ENCODE peak calls at places on chromosomes 1 and 21, in nine cellular contexts. I is COR-L47, M is posterior cingulate gyrus, F is Kasumi-1, N is HFFc6, D is NCI-H1105 treated with DMSO at 0.1 percent for 48 hours, L is GM23248, V is NCI-H1417 treated with DMSO at 0.1 percent for 48 hours, C is body of pancreas. T is an unnamed sample.

GRCh38 chr1:162696286-162696862 is 64.1 kb downstream of the DDR2 start:
- DNase-seq in F (peak), M (no peak), I (peak), V (peak), D (peak), N (peak), L (peak), C (peak), T (peak)

GRCh38 chr1:153649867-153650235 is 8.7 kb upstream of the SNAPIN start:
- DNase-seq in L (no peak), M (peak), F (no peak), C (peak), V (no peak), D (peak), I (peak), N (no peak), T (no peak)

GRCh38 chr1:147504801-147505303 is 36.4 kb upstream of the BCL9 start:
- DNase-seq in M (no peak), D (peak), V (peak), N (peak), I (peak), L (peak), F (no peak), C (no peak), T (no peak)

GRCh38 chr1:33170351-33171274 is 11.2 kb downstream of the TRIM62 start:
- DNase-seq in V (no peak), L (no peak), M (no peak), N (no peak), I (no peak), D (no peak), F (no peak), C (no peak), T (no peak)

GRCh38 chr1:17297991-17298390 is 10.0 kb upstream of the PADI4 start:
- DNase-seq in M (no peak), N (no peak), F (no peak), D (no peak), V (no peak), I (no peak), C (no peak), L (no peak), T (no peak)

GRCh38 chr1:109777436-109777835 is 13.7 kb upstream of the EPS8L3 start:
- DNase-seq in F (no peak), D (no peak), I (no peak), L (no peak), N (no peak), M (no peak), V (no peak), C (no peak), T (no peak)

GRCh38 chr21:17821121-17821520 is 2.0 kb upstream of the C21orf91 start:
- DNase-seq in V (no peak), N (no peak), C (no peak), F (no peak), I (no peak), D (no peak), L (no peak), M (no peak), T (no peak)

GRCh38 chr1:32967863-32968571 is 3.4 kb upstream of the RNF19B start:
- DNase-seq in D (no peak), I (no peak), V (no peak), C (no peak), N (peak), F (no peak), L (peak), M (no peak), T (no peak)

GRCh38 chr1:208369050-208369449 is 124.9 kb upstream of the PLXNA2 start:
- DNase-seq in D (no peak), L (no peak), F (no peak), V (no peak), M (no peak), N (no peak), I (no peak), C (no peak), T (no peak)

GRCh38 chr1:169107673-169108160 is 1.2 kb downstream of the ATP1B1 start:
- DNase-seq in I (no peak), C (no peak), V (no peak), L (peak), D (no peak), N (peak), F (no peak), M (no peak), T (peak)